ENCODE peak calls at places on chromosomes 6 and 20, in nine cellular contexts. V, T, M, U, R, B, F, D and X are unnamed samples.

GRCh38 chr6:117050301-117050700 is 173.3 kb downstream of the RFX6 start:
- DNase-seq in V (no peak), T (no peak), M (no peak), U (no peak), R (no peak), B (no peak), F (no peak), D (no peak), X (no peak)

GRCh38 chr6:115610646-115611045 is 450.0 kb downstream of the FRK start:
- DNase-seq in V (no peak), T (no peak), M (no peak), U (no peak), R (no peak), B (no peak), F (no peak), D (no peak), X (no peak)

GRCh38 chr6:4336084-4336483 is 200.7 kb upstream of the ECI2 start:
- DNase-seq in V (no peak), T (no peak), M (no peak), U (no peak), R (no peak), B (no peak), F (no peak), D (no peak), X (no peak)

GRCh38 chr20:59191036-59191755 is 27.6 kb downstream of the ZNF831 start:
- DNase-seq in V (no peak), T (no peak), M (no peak), U (no peak), R (no peak), B (no peak), F (no peak), D (no peak), X (no peak)

GRCh38 chr20:20317195-20318113 is 50.5 kb upstream of the INSM1 start:
- DNase-seq in V (no peak), T (no peak), M (no peak), U (no peak), R (no peak), B (no peak), F (no peak), D (no peak), X (no peak)

GRCh38 chr6:3593161-3593560 is 136.3 kb upstream of the SLC22A23 start:
- DNase-seq in V (no peak), T (no peak), M (no peak), U (no peak), R (no peak), B (no peak), F (no peak), D (no peak), X (no peak)

GRCh38 chr6:55794136-55794812 is 81.1 kb downstream of the BMP5 start:
- DNase-seq in V (no peak), T (no peak), M (no peak), U (peak), R (no peak), B (peak), F (no peak), D (no peak), X (no peak)

GRCh38 chr6:112298816-112299281 is 44.5 kb upstream of the LAMA4 start:
- DNase-seq in V (no peak), T (no peak), M (no peak), U (peak), R (no peak), B (peak), F (no peak), D (no peak), X (no peak)

GRCh38 chr6:1062786-1063545 is 248.9 kb upstream of the FOXQ1 start:
- DNase-seq in V (no peak), T (no peak), M (no peak), U (no peak), R (no peak), B (no peak), F (no peak), D (no peak), X (no peak)
- TF ChIP-seq CTCF in V (no peak), T (no peak), M (no peak), U (no peak), R (no peak), B (no peak), F (no peak), D (no peak), X (no peak)

GRCh38 chr20:63004607-63005211 is 2.1 kb downstream of the BHLHE23 start:
- DNase-seq in V (no peak), T (no peak), M (no peak), U (peak), R (no peak), B (no peak), F (peak), D (no peak), X (no peak)

GRCh38 chr20:63000958-63001357 is 5.8 kb downstream of the BHLHE23 start:
- DNase-seq in V (no peak), T (no peak), M (no peak), U (no peak), R (no peak), B (no peak), F (no peak), D (no peak), X (no peak)

GRCh38 chr20:63003546-63003945 is 3.2 kb downstream of the BHLHE23 start:
- DNase-seq in V (no peak), T (no peak), M (no peak), U (no peak), R (no peak), B (no peak), F (no peak), D (no peak), X (no peak)

GRCh38 chr20:63000036-63000435 is 6.7 kb downstream of the BHLHE23 start:
- DNase-seq in V (no peak), T (no peak), M (no peak), U (no peak), R (no peak), B (no peak), F (no peak), D (no peak), X (no peak)

DNA sequence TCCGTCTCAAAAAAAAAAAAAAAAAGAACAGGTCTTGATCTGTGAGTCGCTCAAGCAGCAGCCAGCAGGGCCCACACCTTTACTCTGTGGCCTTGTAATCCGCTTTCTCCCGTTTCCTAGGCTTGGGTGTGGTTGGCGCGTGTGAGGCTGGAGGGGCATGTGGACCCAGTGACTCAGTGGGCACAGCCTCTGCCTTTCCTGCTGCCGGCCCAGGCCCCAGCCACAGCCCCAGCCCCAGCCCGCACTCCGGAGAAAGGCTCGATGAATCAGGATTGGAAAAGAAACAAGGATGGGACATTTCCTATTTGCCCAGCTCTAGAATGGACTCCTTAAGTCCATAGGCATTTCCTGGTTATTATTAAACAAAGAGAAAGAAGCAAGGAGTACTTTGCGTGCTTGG is 4.3 kb downstream of the BHLHE23 start:
- DNase-seq in V (no peak), T (no peak), M (no peak), U (no peak), R (no peak), B (no peak), F (no peak), D (no peak), X (no peak)
- TF ChIP-seq CTCF in V (no peak), T (no peak), M (no peak), U (no peak), R (no peak), B (no peak), F (no peak), D (no peak), X (no peak)

GRCh38 chr6:140915001-140915950 is 1217.4 kb upstream of the GJE1 start:
- DNase-seq in V (no peak), T (no peak), M (no peak), U (peak), R (no peak), B (no peak), F (no peak), D (no peak), X (no peak)
- TF ChIP-seq CTCF in V (no peak), T (no peak), M (no peak), U (no peak), R (no peak), B (no peak), F (no peak), D (no peak), X (peak)

GRCh38 chr6:46129634-46130505 is at the start of gene ENPP4:
- DNase-seq in V (peak), T (peak), M (peak), U (peak), R (peak), B (peak), F (peak), D (peak), X (peak)
- TF ChIP-seq CTCF in V (no peak), T (peak), M (no peak), U (no peak), R (no peak), B (no peak), F (no peak), D (no peak), X (no peak)

GRCh38 chr6:138692978-138693909 is 80.3 kb upstream of the CCDC28A start:
- DNase-seq in V (peak), T (peak), M (peak), U (peak), R (peak), B (peak), F (peak), D (no peak), X (peak)
- TF ChIP-seq CTCF in V (no peak), T (no peak), M (no peak), U (peak), R (no peak), B (peak), F (no peak), D (no peak), X (no peak)

GRCh38 chr20:64053841-64054661 is 4.6 kb upstream of the SOX18 start:
- DNase-seq in V (no peak), T (no peak), M (no peak), U (peak), R (peak), B (no peak), F (peak), D (no peak), X (no peak)
- TF ChIP-seq CTCF in V (no peak), T (no peak), M (no peak), U (peak), R (no peak), B (peak), F (no peak), D (no peak), X (peak)

GRCh38 chr20:31632503-31633338 is 5.0 kb upstream of the COX4I2 start:
- DNase-seq in V (no peak), T (no peak), M (no peak), U (no peak), R (no peak), B (no peak), F (no peak), D (no peak), X (no peak)
- TF ChIP-seq CTCF in V (no peak), T (no peak), M (no peak), U (no peak), R (no peak), B (no peak), F (no peak), D (no peak), X (no peak)

DNA sequence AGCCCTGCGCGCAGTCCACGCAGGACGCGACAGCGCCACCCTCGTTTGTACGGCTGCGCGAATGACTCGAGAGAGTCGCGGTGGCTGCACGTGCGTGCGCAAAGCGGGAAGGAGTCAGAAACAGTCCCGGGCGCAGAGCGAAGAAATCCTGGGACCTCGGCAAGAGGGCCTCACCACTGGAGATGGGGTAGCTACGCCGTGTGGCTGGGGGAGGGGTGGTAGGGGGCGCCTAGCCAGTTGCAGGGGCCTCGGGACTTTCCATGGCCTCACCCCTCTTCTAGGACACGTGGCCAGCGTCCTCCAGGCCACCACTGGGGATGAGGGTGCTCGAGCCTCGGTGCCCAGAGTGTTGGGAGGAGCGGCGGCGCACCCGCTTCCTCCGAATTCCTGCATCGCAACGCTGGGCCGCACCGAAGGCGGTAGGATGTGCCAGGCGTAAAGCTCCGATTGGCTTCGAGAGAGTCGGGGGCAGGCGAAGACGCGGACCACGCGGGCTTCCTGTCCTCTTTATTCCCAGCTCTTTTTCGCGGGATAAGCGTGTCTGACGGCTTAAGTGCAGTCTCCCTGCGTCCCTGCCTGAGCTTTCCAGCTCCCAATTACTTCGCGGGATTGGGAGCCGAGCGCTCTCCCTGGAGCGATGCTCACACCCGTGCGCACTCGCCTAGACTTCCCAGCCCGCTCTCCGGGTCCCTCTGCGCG is 38.7 kb downstream of the NCR2 start:
- DNase-seq in V (no peak), T (no peak), M (no peak), U (peak), R (peak), B (peak), F (peak), D (no peak), X (peak)
- TF ChIP-seq CTCF in V (no peak), T (no peak), M (no peak), U (no peak), R (no peak), B (no peak), F (no peak), D (no peak), X (no peak)

GRCh38 chr20:3068986-3069900 is 2.2 kb upstream of the OXT start:
- DNase-seq in V (no peak), T (no peak), M (no peak), U (peak), R (no peak), B (no peak), F (no peak), D (no peak), X (no peak)
- TF ChIP-seq CTCF in V (no peak), T (no peak), M (no peak), U (no peak), R (no peak), B (no peak), F (no peak), D (no peak), X (no peak)

GRCh38 chr6:149545258-149545753 is 537 bp downstream of the PPIL4 start:
- DNase-seq in V (peak), T (peak), M (peak), U (peak), R (peak), B (peak), F (peak), D (peak), X (peak)
- TF ChIP-seq CTCF in V (no peak), T (no peak), M (no peak), U (no peak), R (no peak), B (peak), F (no peak), D (no peak), X (peak)